ENCODE peak calls at places on chromosome 4, in five cellular contexts. B is NAMALWA, E is renal cortical epithelial cell, X is pons, Z is EH. M is an unnamed sample.

GRCh38 chr4:107210450-107211239 is 174.5 kb upstream of the DKK2 start:
- DNase-seq in B (no peak), E (peak; percentile 55), X (no peak), Z (peak; percentile 50), M (peak; percentile 2)

GRCh38 chr4:6916069-6916586 is 6.5 kb downstream of the TBC1D14 start:
- DNase-seq in B (no peak), E (no peak), X (no peak), Z (no peak), M (no peak)

GRCh38 chr4:41360911-41361830 is 104.4 kb downstream of the UCHL1 start:
- DNase-seq in B (no peak), E (peak; percentile 36), X (no peak), Z (peak; percentile 64), M (peak; percentile 68)

GRCh38 chr4:99321241-99322191 is at the start of gene ADH1B:
- DNase-seq in B (no peak), E (no peak), X (no peak), Z (no peak), M (no peak)

GRCh38 chr4:47930971-47931804 is 16.8 kb upstream of the NFXL1 start:
- DNase-seq in B (no peak), E (peak; percentile 31), X (peak; percentile 9), Z (peak; percentile 68), M (no peak)

GRCh38 chr4:139934786-139935330 is 219.1 kb downstream of the MAML3 start:
- DNase-seq in B (no peak), E (no peak), X (no peak), Z (no peak), M (no peak)

GRCh38 chr4:148415500-148415899 is 26.7 kb downstream of the NR3C2 start:
- DNase-seq in B (peak; percentile 7), E (peak; percentile 32), X (peak; percentile 65), Z (peak; percentile 1), M (peak; percentile 35)

GRCh38 chr4:26936284-26937065 is 75.8 kb downstream of the STIM2 start:
- DNase-seq in B (no peak), E (peak; percentile 59), X (no peak), Z (peak; percentile 10), M (peak; percentile 55)

GRCh38 chr4:4735870-4736269 is 123.6 kb upstream of the MSX1 start:
- DNase-seq in B (no peak), E (no peak), X (no peak), Z (peak; percentile 15), M (no peak)

GRCh38 chr4:19227701-19228100 is 1024.0 kb upstream of the SLIT2 start:
- DNase-seq in B (no peak), E (no peak), X (no peak), Z (peak; percentile 54), M (no peak)

GRCh38 chr4:52880994-52881393 is 18.9 kb downstream of the RASL11B start:
- DNase-seq in B (no peak), E (no peak), X (no peak), Z (no peak), M (no peak)

GRCh38 chr4:2925931-2926860 is 37.0 kb downstream of the NOP14 start:
- DNase-seq in B (no peak), E (no peak), X (no peak), Z (no peak), M (no peak)

GRCh38 chr4:105937759-105938158 is 42.5 kb downstream of the NPNT start:
- DNase-seq in B (no peak), E (no peak), X (no peak), Z (no peak), M (no peak)

M was measured in Caki2.